ENCODE peak calls at places on chromosomes 13 and 19, in eight cellular contexts. E, M, K, H, R, W, D and B are unnamed samples. For H3K27me3, the result is how much of the 10 kb centered on the place peaks cover.

GRCh38 chr19:19538767-19539166 is 702 bp downstream of the CILP2 start:
- DNase-seq in E (no peak), M (no peak), K (no peak), H (no peak), R (no peak), W (peak), D (no peak), B (no peak)

GRCh38 chr19:38057954-38058690 is 151.1 kb downstream of the SIPA1L3 start:
- DNase-seq in E (peak), M (peak), K (no peak), H (no peak), R (no peak), W (no peak), D (no peak), B (peak)

GRCh38 chr19:4067396-4068057 is 828 bp upstream of the ZBTB7A start:
- DNase-seq in E (peak), M (no peak), K (no peak), H (no peak), R (no peak), W (no peak), D (no peak), B (peak)

GRCh38 chr13:97221491-97221890 is 642 bp upstream of the MBNL2 start:
- DNase-seq in E (no peak), M (no peak), K (no peak), H (no peak), R (no peak), W (no peak), D (no peak), B (no peak)

GRCh38 chr19:4051175-4052101 is 15.3 kb downstream of the ZBTB7A start:
- DNase-seq in E (peak), M (peak), K (peak), H (peak), R (no peak), W (no peak), D (no peak), B (peak)

GRCh38 chr19:38337360-38337653 is 1.7 kb downstream of the CATSPERG start:
- DNase-seq in E (no peak), M (no peak), K (no peak), H (no peak), R (no peak), W (no peak), D (no peak), B (no peak)

GRCh38 chr13:27054760-27055159 is 116.9 kb downstream of the USP12 start:
- DNase-seq in E (no peak), M (no peak), K (no peak), H (no peak), R (no peak), W (no peak), D (no peak), B (no peak)

GRCh38 chr19:29001006-29001921 is 211.7 kb downstream of the UQCRFS1 start:
- DNase-seq in E (no peak), M (no peak), K (no peak), H (peak), R (no peak), W (no peak), D (no peak), B (peak)

GRCh38 chr13:29547135-29547534 is 48.4 kb downstream of the SLC7A1 start:
- DNase-seq in E (no peak), M (no peak), K (peak), H (no peak), R (no peak), W (no peak), D (no peak), B (no peak)

GRCh38 chr19:55069137-55069858 is 6.3 kb upstream of the RDH13 start:
- DNase-seq in E (peak), M (peak), K (peak), H (no peak), R (no peak), W (peak), D (no peak), B (peak)

GRCh38 chr19:2056810-2057192 is 5.8 kb upstream of the MKNK2 start:
- DNase-seq in E (no peak), M (no peak), K (no peak), H (no peak), R (no peak), W (no peak), D (no peak), B (no peak)

GRCh38 chr13:29162638-29163037 is 342.5 kb downstream of the MTUS2 start:
- DNase-seq in E (no peak), M (peak), K (peak), H (no peak), R (no peak), W (no peak), D (no peak), B (no peak)

GRCh38 chr19:35935911-35936737 is at the start of gene LRFN3:
- DNase-seq in E (peak), M (peak), K (peak), H (no peak), R (peak), W (peak), D (peak), B (peak)

GRCh38 chr19:18204394-18205179 is 745 bp upstream of the RAB3A start:
- DNase-seq in E (no peak), M (peak), K (no peak), H (no peak), R (peak), W (peak), D (peak), B (no peak)

GRCh38 chr13:39915418-39915817 is 260.0 kb downstream of the COG6 start:
- DNase-seq in E (no peak), M (no peak), K (no peak), H (no peak), R (no peak), W (no peak), D (no peak), B (no peak)

GRCh38 chr13:109743706-109744453 is 42.5 kb downstream of the IRS2 start:
- DNase-seq in E (no peak), M (peak), K (peak), H (no peak), R (no peak), W (no peak), D (no peak), B (no peak)

GRCh38 chr19:46025825-46026224 is 3.0 kb upstream of the PGLYRP1 start:
- DNase-seq in E (no peak), M (no peak), K (no peak), H (peak), R (no peak), W (no peak), D (no peak), B (no peak)

GRCh38 chr13:47628666-47629065 is 372.4 kb downstream of the SUCLA2 start:
- DNase-seq in E (no peak), M (no peak), K (peak), H (no peak), R (no peak), W (no peak), D (no peak), B (no peak)

GRCh38 chr13:113176822-113177221 is 18.4 kb downstream of the PROZ start:
- DNase-seq in E (no peak), M (no peak), K (no peak), H (no peak), R (no peak), W (no peak), D (no peak), B (no peak)

GRCh38 chr13:23433171-23434153 is at the start of gene SACS:
- DNase-seq in E (no peak), M (peak), K (peak), H (no peak), R (no peak), W (peak), D (no peak), B (no peak)

GRCh38 chr19:39850892-39851291 is 4.7 kb upstream of the FBL start:
- DNase-seq in E (no peak), M (no peak), K (no peak), H (no peak), R (no peak), W (no peak), D (no peak), B (no peak)

GRCh38 chr13:113816925-113817859 is 46.7 kb downstream of the GAS6 start:
- DNase-seq in E (peak), M (peak), K (peak), H (peak), R (peak), W (peak), D (peak), B (peak)

GRCh38 chr19:32977269-32977668 is 5.2 kb downstream of the FAAP24 start:
- DNase-seq in E (no peak), M (no peak), K (no peak), H (peak), R (no peak), W (no peak), D (no peak), B (no peak)

GRCh38 chr19:1967087-1967608 is 26.2 kb downstream of the CSNK1G2 start:
- DNase-seq in E (no peak), M (no peak), K (no peak), H (no peak), R (no peak), W (no peak), D (no peak), B (no peak)

GRCh38 chr19:45767410-45767880 is 1.6 kb downstream of the SIX5 start:
- DNase-seq in E (peak), M (peak), K (peak), H (no peak), R (peak), W (peak), D (no peak), B (peak)

GRCh38 chr13:99415851-99416331 is 85.4 kb upstream of the TM9SF2 start:
- DNase-seq in E (no peak), M (no peak), K (no peak), H (no peak), R (peak), W (no peak), D (no peak), B (peak)

GRCh38 chr13:39767791-39768564 is 112.5 kb downstream of the COG6 start:
- DNase-seq in E (no peak), M (no peak), K (no peak), H (no peak), R (no peak), W (peak), D (no peak), B (no peak)

GRCh38 chr13:20190481-20191310 is 2.0 kb downstream of the GJB2 start:
- DNase-seq in E (no peak), M (no peak), K (peak), H (no peak), R (no peak), W (no peak), D (no peak), B (no peak)

GRCh38 chr13:28531195-28531955 is 36.4 kb upstream of the FLT1 start:
- DNase-seq in E (peak), M (peak), K (peak), H (no peak), R (peak), W (peak), D (no peak), B (peak)

GRCh38 chr13:110559429-110559943 is 2.0 kb downstream of the RAB20 start:
- DNase-seq in E (peak), M (peak), K (no peak), H (no peak), R (peak), W (no peak), D (no peak), B (peak)

GRCh38 chr19:17234911-17235617 is 9.0 kb downstream of the OCEL1 start:
- DNase-seq in E (peak), M (no peak), K (peak), H (no peak), R (no peak), W (peak), D (peak), B (no peak)

GRCh38 chr13:97111705-97112104 is 110.4 kb upstream of the MBNL2 start:
- DNase-seq in E (no peak), M (no peak), K (no peak), H (no peak), R (no peak), W (no peak), D (no peak), B (no peak)

GRCh38 chr19:3788991-3789778 is 3.0 kb upstream of the MATK start:
- DNase-seq in E (no peak), M (no peak), K (no peak), H (no peak), R (no peak), W (no peak), D (peak), B (no peak)

GRCh38 chr13:51125495-51126226 is 14.6 kb upstream of the C13orf42 start:
- DNase-seq in E (peak), M (peak), K (peak), H (peak), R (no peak), W (peak), D (peak), B (peak)

GRCh38 chr13:113016526-113017295 is 47.7 kb downstream of the MCF2L start:
- DNase-seq in E (no peak), M (no peak), K (no peak), H (no peak), R (no peak), W (no peak), D (no peak), B (no peak)

GRCh38 chr19:45140144-45140503 is 20.7 kb downstream of the NKPD1 start:
- DNase-seq in E (no peak), M (no peak), K (no peak), H (no peak), R (no peak), W (no peak), D (no peak), B (no peak)

GRCh38 chr19:36222503-36222902 is 7.6 kb downstream of the ZNF146 start:
- DNase-seq in E (no peak), M (no peak), K (no peak), H (no peak), R (no peak), W (no peak), D (no peak), B (no peak)

GRCh38 chr19:7980168-7980567 is 25.3 kb downstream of the ELAVL1 start:
- DNase-seq in E (peak), M (no peak), K (no peak), H (no peak), R (no peak), W (no peak), D (no peak), B (no peak)

DNA sequence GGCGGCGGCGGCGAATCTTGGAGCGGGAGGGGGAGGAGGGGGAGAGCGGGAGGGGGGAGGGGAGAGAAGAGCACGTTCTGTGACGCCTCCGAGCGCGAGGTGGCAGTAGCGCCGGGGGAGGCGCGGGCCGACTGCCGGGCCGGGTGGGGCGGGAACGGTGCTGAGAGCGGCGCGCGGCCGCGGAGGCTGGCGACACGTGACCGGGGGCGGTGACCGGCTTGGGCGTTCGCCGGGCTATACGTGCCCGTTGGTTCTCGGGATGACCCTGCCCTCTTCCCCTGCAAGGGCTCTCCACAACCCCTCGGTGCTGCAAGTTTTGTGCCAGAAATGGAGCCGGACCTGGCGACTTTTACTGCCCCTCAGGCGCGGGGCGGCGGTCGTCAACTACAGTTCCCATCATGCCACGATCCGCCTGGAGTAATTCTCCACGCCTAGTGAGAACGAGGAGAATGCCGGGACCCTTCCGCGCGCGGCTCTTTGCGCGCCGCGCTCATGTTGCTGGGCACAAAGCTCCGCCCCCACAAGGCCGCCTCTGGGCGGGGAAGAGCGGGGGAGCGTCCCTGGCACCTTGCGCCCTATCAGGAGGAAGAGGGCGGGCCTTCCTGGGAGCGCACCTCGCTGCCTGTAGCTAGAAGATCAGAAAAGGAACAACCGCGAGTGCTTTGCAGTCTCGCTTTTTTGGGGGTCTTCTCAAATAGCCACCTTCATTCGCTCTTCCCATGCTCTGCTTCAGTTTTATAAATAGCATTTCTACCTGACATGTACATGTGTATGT is at the start of gene KPNA3:
- DNase-seq in E (peak), M (peak), K (peak), H (peak), R (peak), W (peak), D (peak), B (peak)
- TF ChIP-seq CTCF in E (peak), M (peak), K (no peak), H (no peak), R (peak), W (no peak), D (no peak), B (no peak)

DNA sequence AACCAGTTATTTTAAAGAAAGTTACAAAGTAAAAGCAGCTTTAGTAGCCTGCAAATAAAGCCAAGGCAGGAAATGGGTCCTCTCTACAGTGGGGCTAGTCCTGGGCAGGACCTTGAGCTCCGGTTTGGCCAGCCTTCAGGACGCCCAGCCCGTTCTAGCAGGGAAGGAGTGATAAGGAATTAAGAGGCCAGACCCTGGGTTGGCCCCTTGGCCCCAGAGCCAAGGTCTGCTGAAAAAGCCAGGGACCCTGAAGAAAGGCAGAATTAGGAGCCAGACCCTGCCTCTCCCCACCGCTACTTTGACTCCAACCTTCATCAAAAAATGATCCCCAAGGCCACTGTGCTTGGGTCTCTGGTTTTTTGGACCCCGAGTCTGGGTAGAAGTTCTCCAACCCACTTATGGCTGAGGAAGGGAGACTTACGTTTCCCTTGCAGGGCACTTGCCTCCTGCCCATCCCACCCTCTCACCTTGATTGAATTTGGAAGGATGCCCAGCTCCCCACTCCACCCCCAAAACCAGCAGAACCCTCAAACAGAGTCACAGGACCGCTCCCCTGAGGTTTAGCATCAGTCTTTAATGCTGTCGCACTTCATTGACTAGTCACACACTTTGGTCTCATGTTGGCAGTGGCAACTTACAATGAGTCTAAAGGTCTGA is 3.9 kb downstream of the DNAJB1 start:
- DNase-seq in E (no peak), M (no peak), K (no peak), H (no peak), R (no peak), W (no peak), D (no peak), B (no peak)
- H3K4me3 ChIP-seq in E (no peak), M (no peak), K (no peak), H (no peak), R (no peak), W (no peak), D (no peak), B (no peak)

GRCh38 chr19:31070126-31070525 is 279.1 kb downstream of the TSHZ3 start:
- DNase-seq in E (no peak), M (no peak), K (no peak), H (no peak), R (no peak), W (no peak), D (no peak), B (no peak)
- H3K27me3 ChIP-seq in E (under half), M (under half), K (under half), H (under half), R (under half), W (under half), D (under half), B (under half)

DNA sequence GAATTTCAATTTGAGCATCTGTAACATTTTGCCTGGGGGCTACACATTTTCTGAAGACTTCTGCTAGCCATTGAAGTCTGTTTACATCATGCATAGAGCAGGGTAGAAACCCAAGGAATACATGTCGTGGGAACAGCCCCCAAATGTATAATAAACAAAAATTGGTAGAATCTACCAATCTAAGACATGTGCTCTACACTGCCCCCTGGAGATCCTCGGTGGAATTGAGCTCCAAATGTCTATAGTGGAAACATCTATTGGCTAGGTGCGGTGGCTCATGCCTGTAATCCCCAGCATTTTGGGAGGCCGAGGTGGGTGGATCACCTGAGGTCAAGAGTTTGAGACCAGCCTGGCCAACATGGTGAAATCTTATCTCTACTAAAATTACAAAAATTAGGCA is 57.3 kb downstream of the MBD3L2B start:
- DNase-seq in E (no peak), M (no peak), K (no peak), H (peak), R (no peak), W (peak), D (peak), B (no peak)
- TF ChIP-seq CTCF in E (peak), M (no peak), K (no peak), H (no peak), R (no peak), W (peak), D (peak), B (peak)

GRCh38 chr13:75310005-75310580 is 171.9 kb downstream of the TBC1D4 start:
- DNase-seq in E (no peak), M (no peak), K (no peak), H (peak), R (no peak), W (no peak), D (no peak), B (no peak)
- H3K4me3 ChIP-seq in E (no peak), M (no peak), K (no peak), H (no peak), R (no peak), W (no peak), D (no peak), B (no peak)

DNA sequence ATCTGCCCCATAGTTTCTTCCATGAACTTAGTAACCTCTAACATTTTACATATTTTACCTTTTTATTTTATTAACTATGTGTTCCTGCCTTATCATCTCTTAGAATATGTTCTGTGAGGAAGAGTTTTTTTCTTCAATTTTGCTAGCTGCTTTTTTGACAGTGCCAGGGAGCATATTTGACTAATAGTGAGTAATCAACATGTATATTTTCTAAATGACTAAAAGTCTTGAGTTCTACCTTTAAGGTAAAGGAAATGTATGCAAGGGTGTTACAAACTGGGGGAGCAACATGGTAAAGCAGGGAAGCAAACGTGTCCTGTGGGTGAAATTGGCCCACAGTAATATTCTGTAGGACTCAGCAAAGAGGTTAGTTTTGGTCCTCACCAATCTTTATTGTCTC is 165.5 kb downstream of the NBEA start:
- DNase-seq in E (no peak), M (no peak), K (no peak), H (no peak), R (no peak), W (no peak), D (no peak), B (no peak)
- H3K27me3 ChIP-seq in E (under half), M (under half), K (under half), H (under half), R (under half), W (under half), D (under half), B (under half)

GRCh38 chr13:101996906-101997408 is 404.9 kb downstream of the FGF14 start:
- DNase-seq in E (no peak), M (no peak), K (no peak), H (no peak), R (no peak), W (no peak), D (no peak), B (no peak)
- TF ChIP-seq CTCF in E (no peak), M (no peak), K (no peak), H (no peak), R (no peak), W (no peak), D (no peak), B (no peak)

GRCh38 chr19:48444129-48444932 is 1.5 kb upstream of the GRWD1 start:
- DNase-seq in E (no peak), M (no peak), K (no peak), H (no peak), R (no peak), W (peak), D (no peak), B (no peak)
- H3K4me3 ChIP-seq in E (peak), M (no peak), K (peak), H (peak), R (peak), W (peak), D (peak), B (peak)